ENCODE peak calls at places on chromosomes 6 and 20, in five cellular contexts. H is stimulated activated CD8-positive, alpha-beta memory T cell treated with anti-CD3 and anti-CD28 coated beads, Interleukin-4, amount 100 ng/mL, for 4 hours; T is body of pancreas; O is DMS153; V is ureter. S is an unnamed sample.

GRCh38 chr20:20138301-20139064 is 86.2 kb downstream of the CFAP61 start:
- DNase-seq in H (no peak), T (no peak), O (no peak), V (no peak), S (no peak)

GRCh38 chr6:47376930-47377329 is 67.2 kb upstream of the TNFRSF21 start:
- DNase-seq in H (no peak), T (no peak), O (no peak), V (no peak), S (no peak)

GRCh38 chr20:22403860-22404608 is 180.3 kb downstream of the FOXA2 start:
- DNase-seq in H (no peak), T (peak), O (peak), V (no peak), S (no peak)

GRCh38 chr20:20241966-20242365 is 125.9 kb upstream of the INSM1 start:
- DNase-seq in H (no peak), T (no peak), O (peak), V (no peak), S (no peak)

GRCh38 chr6:7145269-7146078 is 37.7 kb downstream of the RREB1 start:
- DNase-seq in H (no peak), T (peak), O (peak), V (peak), S (peak)

GRCh38 chr6:145815875-145816274 is 1.3 kb upstream of the FBXO30 start:
- DNase-seq in H (no peak), T (no peak), O (no peak), V (no peak), S (no peak)

GRCh38 chr6:131782764-131783163 is 25.1 kb upstream of the ENPP1 start:
- DNase-seq in H (no peak), T (peak), O (no peak), V (no peak), S (no peak)

GRCh38 chr6:11772109-11772830 is 6.3 kb downstream of the ADTRP start:
- DNase-seq in H (no peak), T (no peak), O (no peak), V (no peak), S (no peak)

GRCh38 chr20:58251979-58252591 is 23.6 kb upstream of the ANKRD60 start:
- DNase-seq in H (no peak), T (no peak), O (no peak), V (no peak), S (no peak)

GRCh38 chr20:3046677-3047462 is 1.0 kb downstream of the MRPS26 start:
- DNase-seq in H (no peak), T (peak), O (peak), V (peak), S (peak)

S was measured in stomach.